ENCODE peak calls at places on chromosomes 12 and 14, in seven cellular contexts. One of them, this sample, is unnamed.

GRCh38 chr14:33280646-33281045 is 342.0 kb downstream of the NPAS3 start:
- DNase-seq in A673: peak
- DNase-seq in A549: no peak
- DNase-seq in psoas muscle: no peak
- DNase-seq in effector memory CD4-positive, alpha-beta T cell: no peak
- DNase-seq in tibial artery: no peak
- DNase-seq in cardiac muscle cell: no peak
- DNase-seq in this sample: no peak

GRCh38 chr12:127119600-127120140 is 1147.3 kb upstream of the TMEM132C start:
- DNase-seq in effector memory CD4-positive, alpha-beta T cell: no peak
- DNase-seq in A549: no peak
- DNase-seq in cardiac muscle cell: no peak
- DNase-seq in A673: no peak
- DNase-seq in tibial artery: no peak
- DNase-seq in psoas muscle: no peak
- DNase-seq in this sample: no peak

GRCh38 chr12:53173085-53173715 is 7.3 kb upstream of the ZNF740 start:
- DNase-seq in A673: no peak
- DNase-seq in cardiac muscle cell: no peak
- DNase-seq in A549: no peak
- DNase-seq in effector memory CD4-positive, alpha-beta T cell: no peak
- DNase-seq in tibial artery: peak
- DNase-seq in psoas muscle: no peak
- DNase-seq in this sample: no peak

GRCh38 chr12:51922762-51923505 is 15.6 kb downstream of the ACVRL1 start:
- DNase-seq in A549: no peak
- DNase-seq in psoas muscle: peak
- DNase-seq in tibial artery: peak
- DNase-seq in cardiac muscle cell: peak
- DNase-seq in A673: no peak
- DNase-seq in effector memory CD4-positive, alpha-beta T cell: no peak
- DNase-seq in this sample: peak

GRCh38 chr12:96136129-96136528 is 58.0 kb upstream of the ELK3 start:
- DNase-seq in cardiac muscle cell: peak
- DNase-seq in effector memory CD4-positive, alpha-beta T cell: no peak
- DNase-seq in A673: no peak
- DNase-seq in A549: no peak
- DNase-seq in psoas muscle: no peak
- DNase-seq in tibial artery: no peak
- DNase-seq in this sample: no peak

GRCh38 chr14:102320033-102320660 is 601 bp downstream of the ZNF839 start:
- DNase-seq in tibial artery: peak
- DNase-seq in effector memory CD4-positive, alpha-beta T cell: no peak
- DNase-seq in cardiac muscle cell: peak
- DNase-seq in psoas muscle: peak
- DNase-seq in A549: peak
- DNase-seq in A673: peak
- DNase-seq in this sample: no peak

GRCh38 chr14:95313707-95314106 is 6.0 kb downstream of the CLMN start:
- DNase-seq in tibial artery: peak
- DNase-seq in effector memory CD4-positive, alpha-beta T cell: no peak
- DNase-seq in A673: no peak
- DNase-seq in A549: peak
- DNase-seq in psoas muscle: peak
- DNase-seq in cardiac muscle cell: peak
- DNase-seq in this sample: peak

GRCh38 chr12:75953312-75953906 is 78.2 kb downstream of the PHLDA1 start:
- DNase-seq in psoas muscle: no peak
- DNase-seq in tibial artery: no peak
- DNase-seq in effector memory CD4-positive, alpha-beta T cell: no peak
- DNase-seq in A549: peak
- DNase-seq in cardiac muscle cell: peak
- DNase-seq in A673: peak
- DNase-seq in this sample: no peak

GRCh38 chr14:42111355-42111754 is 504.7 kb downstream of the LRFN5 start:
- DNase-seq in effector memory CD4-positive, alpha-beta T cell: no peak
- DNase-seq in cardiac muscle cell: no peak
- DNase-seq in psoas muscle: no peak
- DNase-seq in tibial artery: no peak
- DNase-seq in A549: no peak
- DNase-seq in A673: no peak
- DNase-seq in this sample: no peak

GRCh38 chr12:94771741-94772140 is 121.4 kb upstream of the TMCC3 start:
- DNase-seq in psoas muscle: no peak
- DNase-seq in cardiac muscle cell: no peak
- DNase-seq in A673: no peak
- DNase-seq in tibial artery: no peak
- DNase-seq in A549: no peak
- DNase-seq in effector memory CD4-positive, alpha-beta T cell: no peak
- DNase-seq in this sample: no peak

GRCh38 chr14:61140271-61140670 is 140.9 kb downstream of the TMEM30B start:
- DNase-seq in cardiac muscle cell: no peak
- DNase-seq in effector memory CD4-positive, alpha-beta T cell: no peak
- DNase-seq in tibial artery: no peak
- DNase-seq in psoas muscle: no peak
- DNase-seq in A549: no peak
- DNase-seq in A673: no peak
- DNase-seq in this sample: no peak

GRCh38 chr12:119020377-119021360 is 39.3 kb downstream of the SRRM4 start:
- DNase-seq in effector memory CD4-positive, alpha-beta T cell: no peak
- DNase-seq in cardiac muscle cell: peak
- DNase-seq in A549: peak
- DNase-seq in A673: peak
- DNase-seq in tibial artery: no peak
- DNase-seq in psoas muscle: no peak
- DNase-seq in this sample: peak

GRCh38 chr12:107912421-107913004 is 138.0 kb downstream of the ASCL4 start:
- DNase-seq in A673: peak
- DNase-seq in tibial artery: no peak
- DNase-seq in A549: peak
- DNase-seq in psoas muscle: peak
- DNase-seq in cardiac muscle cell: peak
- DNase-seq in effector memory CD4-positive, alpha-beta T cell: peak
- DNase-seq in this sample: no peak

GRCh38 chr14:57189070-57189469 is 79.6 kb downstream of the EXOC5 start:
- DNase-seq in cardiac muscle cell: peak
- DNase-seq in tibial artery: no peak
- DNase-seq in A549: peak
- DNase-seq in effector memory CD4-positive, alpha-beta T cell: no peak
- DNase-seq in A673: peak
- DNase-seq in psoas muscle: no peak
- DNase-seq in this sample: no peak

GRCh38 chr12:120115692-120116442 is 686 bp downstream of the RAB35 start:
- DNase-seq in effector memory CD4-positive, alpha-beta T cell: no peak
- DNase-seq in cardiac muscle cell: peak
- DNase-seq in A549: peak
- DNase-seq in tibial artery: no peak
- DNase-seq in psoas muscle: no peak
- DNase-seq in A673: peak
- DNase-seq in this sample: peak

GRCh38 chr12:94710933-94711332 is 60.6 kb upstream of the TMCC3 start:
- DNase-seq in A549: peak
- DNase-seq in cardiac muscle cell: peak
- DNase-seq in tibial artery: no peak
- DNase-seq in effector memory CD4-positive, alpha-beta T cell: no peak
- DNase-seq in psoas muscle: no peak
- DNase-seq in A673: peak
- DNase-seq in this sample: no peak

GRCh38 chr14:20686386-20687143 is 2.0 kb upstream of the ANG start:
- DNase-seq in effector memory CD4-positive, alpha-beta T cell: no peak
- DNase-seq in A673: no peak
- DNase-seq in A549: no peak
- DNase-seq in tibial artery: no peak
- DNase-seq in cardiac muscle cell: no peak
- DNase-seq in psoas muscle: no peak
- DNase-seq in this sample: no peak

GRCh38 chr14:72781476-72782181 is 112.3 kb downstream of the DPF3 start:
- DNase-seq in psoas muscle: no peak
- DNase-seq in A549: peak
- DNase-seq in effector memory CD4-positive, alpha-beta T cell: no peak
- DNase-seq in cardiac muscle cell: peak
- DNase-seq in A673: no peak
- DNase-seq in tibial artery: no peak
- DNase-seq in this sample: peak

GRCh38 chr14:104443391-104444158 is 136.0 kb upstream of the C14orf180 start:
- DNase-seq in A549: no peak
- DNase-seq in cardiac muscle cell: no peak
- DNase-seq in tibial artery: peak
- DNase-seq in effector memory CD4-positive, alpha-beta T cell: no peak
- DNase-seq in A673: no peak
- DNase-seq in psoas muscle: no peak
- DNase-seq in this sample: peak

GRCh38 chr12:28026701-28027100 is 54.2 kb upstream of the PTHLH start:
- DNase-seq in effector memory CD4-positive, alpha-beta T cell: no peak
- DNase-seq in A673: no peak
- DNase-seq in psoas muscle: no peak
- DNase-seq in tibial artery: no peak
- DNase-seq in cardiac muscle cell: peak
- DNase-seq in A549: no peak
- DNase-seq in this sample: no peak

GRCh38 chr12:115375188-115375991 is 691.4 kb upstream of the TBX3 start:
- DNase-seq in A549: no peak
- DNase-seq in effector memory CD4-positive, alpha-beta T cell: no peak
- DNase-seq in tibial artery: no peak
- DNase-seq in psoas muscle: no peak
- DNase-seq in A673: no peak
- DNase-seq in cardiac muscle cell: peak
- DNase-seq in this sample: no peak

GRCh38 chr14:28820677-28821076 is 54.1 kb downstream of the FOXG1 start:
- DNase-seq in effector memory CD4-positive, alpha-beta T cell: no peak
- DNase-seq in A673: no peak
- DNase-seq in psoas muscle: no peak
- DNase-seq in cardiac muscle cell: no peak
- DNase-seq in A549: no peak
- DNase-seq in tibial artery: no peak
- DNase-seq in this sample: no peak

GRCh38 chr12:109764123-109764522 is 50.5 kb downstream of the FAM222A start:
- DNase-seq in cardiac muscle cell: no peak
- DNase-seq in effector memory CD4-positive, alpha-beta T cell: no peak
- DNase-seq in A549: no peak
- DNase-seq in A673: no peak
- DNase-seq in psoas muscle: no peak
- DNase-seq in tibial artery: no peak
- DNase-seq in this sample: no peak

GRCh38 chr14:29442720-29443119 is 484.9 kb downstream of the PRKD1 start:
- DNase-seq in effector memory CD4-positive, alpha-beta T cell: no peak
- DNase-seq in A549: no peak
- DNase-seq in A673: peak
- DNase-seq in psoas muscle: no peak
- DNase-seq in cardiac muscle cell: peak
- DNase-seq in tibial artery: no peak
- DNase-seq in this sample: no peak

GRCh38 chr12:13452955-13453570 is 256.5 kb downstream of the EMP1 start:
- DNase-seq in A549: no peak
- DNase-seq in A673: no peak
- DNase-seq in cardiac muscle cell: no peak
- DNase-seq in effector memory CD4-positive, alpha-beta T cell: no peak
- DNase-seq in psoas muscle: no peak
- DNase-seq in tibial artery: no peak
- DNase-seq in this sample: peak

GRCh38 chr12:104951759-104952509 is 6.2 kb downstream of the SLC41A2 start:
- DNase-seq in psoas muscle: no peak
- DNase-seq in cardiac muscle cell: peak
- DNase-seq in effector memory CD4-positive, alpha-beta T cell: no peak
- DNase-seq in tibial artery: no peak
- DNase-seq in A549: no peak
- DNase-seq in A673: no peak
- DNase-seq in this sample: no peak

GRCh38 chr12:59372971-59373370 is 222.9 kb upstream of the SLC16A7 start:
- DNase-seq in cardiac muscle cell: peak
- DNase-seq in A673: peak
- DNase-seq in tibial artery: no peak
- DNase-seq in psoas muscle: no peak
- DNase-seq in A549: no peak
- DNase-seq in effector memory CD4-positive, alpha-beta T cell: no peak
- DNase-seq in this sample: no peak

GRCh38 chr12:5577239-5577638 is 145.3 kb downstream of the NTF3 start:
- DNase-seq in effector memory CD4-positive, alpha-beta T cell: no peak
- DNase-seq in psoas muscle: peak
- DNase-seq in A673: no peak
- DNase-seq in cardiac muscle cell: no peak
- DNase-seq in tibial artery: no peak
- DNase-seq in A549: no peak
- DNase-seq in this sample: no peak

GRCh38 chr14:96393292-96393691 is 1.4 kb downstream of the AK7 start:
- DNase-seq in A673: no peak
- DNase-seq in psoas muscle: no peak
- DNase-seq in A549: no peak
- DNase-seq in cardiac muscle cell: no peak
- DNase-seq in effector memory CD4-positive, alpha-beta T cell: no peak
- DNase-seq in tibial artery: no peak
- DNase-seq in this sample: no peak

GRCh38 chr14:74918380-74918779 is 4.7 kb downstream of the RPS6KL1 start:
- DNase-seq in tibial artery: peak
- DNase-seq in cardiac muscle cell: no peak
- DNase-seq in A549: no peak
- DNase-seq in A673: no peak
- DNase-seq in psoas muscle: no peak
- DNase-seq in effector memory CD4-positive, alpha-beta T cell: no peak
- DNase-seq in this sample: no peak
- H3K27ac ChIP-seq in tibial artery: peak
- H3K27ac ChIP-seq in cardiac muscle cell: no peak
- H3K27ac ChIP-seq in A549: no peak
- H3K27ac ChIP-seq in A673: no peak
- H3K27ac ChIP-seq in psoas muscle: peak
- H3K27ac ChIP-seq in effector memory CD4-positive, alpha-beta T cell: no peak
- H3K27ac ChIP-seq in this sample: no peak

GRCh38 chr14:89721330-89721729 is 233.2 kb downstream of the EFCAB11 start:
- DNase-seq in effector memory CD4-positive, alpha-beta T cell: no peak
- DNase-seq in A549: no peak
- DNase-seq in tibial artery: no peak
- DNase-seq in cardiac muscle cell: no peak
- DNase-seq in psoas muscle: no peak
- DNase-seq in A673: no peak
- DNase-seq in this sample: no peak
- H3K27ac ChIP-seq in effector memory CD4-positive, alpha-beta T cell: peak
- H3K27ac ChIP-seq in A549: no peak
- H3K27ac ChIP-seq in tibial artery: no peak
- H3K27ac ChIP-seq in cardiac muscle cell: no peak
- H3K27ac ChIP-seq in psoas muscle: no peak
- H3K27ac ChIP-seq in A673: no peak
- H3K27ac ChIP-seq in this sample: no peak

GRCh38 chr14:92448786-92449185 is 64.8 kb upstream of the RIN3 start:
- DNase-seq in psoas muscle: no peak
- DNase-seq in effector memory CD4-positive, alpha-beta T cell: no peak
- DNase-seq in A673: no peak
- DNase-seq in A549: no peak
- DNase-seq in tibial artery: peak
- DNase-seq in cardiac muscle cell: no peak
- DNase-seq in this sample: no peak
- H3K27ac ChIP-seq in psoas muscle: no peak
- H3K27ac ChIP-seq in effector memory CD4-positive, alpha-beta T cell: no peak
- H3K27ac ChIP-seq in A673: no peak
- H3K27ac ChIP-seq in A549: no peak
- H3K27ac ChIP-seq in tibial artery: no peak
- H3K27ac ChIP-seq in cardiac muscle cell: no peak
- H3K27ac ChIP-seq in this sample: no peak

DNA sequence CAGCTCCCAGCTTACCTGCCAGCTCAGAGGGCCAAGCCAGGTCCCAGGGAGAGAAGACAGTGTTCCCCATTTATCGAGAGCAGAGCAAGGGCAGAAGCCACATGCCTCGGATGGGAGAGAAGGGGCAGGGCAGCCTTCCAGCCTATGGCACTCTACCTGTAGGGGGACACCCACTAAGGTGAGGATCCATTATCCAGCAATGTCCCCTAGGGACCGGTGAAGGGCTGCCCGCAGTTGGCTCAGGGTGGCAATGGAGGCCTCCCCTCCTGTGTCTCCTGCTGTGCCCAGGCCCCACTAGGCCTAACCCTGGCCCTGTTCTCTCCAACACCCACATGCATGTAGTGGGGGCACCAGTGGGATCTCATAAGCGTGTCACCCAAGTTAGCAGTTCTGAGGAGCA is 4.9 kb upstream of the ASB2 start:
- DNase-seq in psoas muscle: no peak
- DNase-seq in effector memory CD4-positive, alpha-beta T cell: no peak
- DNase-seq in A549: no peak
- DNase-seq in A673: no peak
- DNase-seq in tibial artery: no peak
- DNase-seq in cardiac muscle cell: no peak
- DNase-seq in this sample: no peak
- H3K27ac ChIP-seq in psoas muscle: peak
- H3K27ac ChIP-seq in effector memory CD4-positive, alpha-beta T cell: no peak
- H3K27ac ChIP-seq in A549: no peak
- H3K27ac ChIP-seq in A673: no peak
- H3K27ac ChIP-seq in tibial artery: peak
- H3K27ac ChIP-seq in cardiac muscle cell: peak
- H3K27ac ChIP-seq in this sample: peak

This sample was measured in lung.